ENCODE peak calls at places on chromosomes 12 and 14, in eight cellular contexts. L, R, V, N, X, Z, Q and C are unnamed samples.

GRCh38 chr14:68796418-68797101 is 3.7 kb upstream of the ZFP36L1 start:
- DNase-seq in L (no peak), R (no peak), V (no peak), N (no peak), X (no peak), Z (no peak), Q (no peak), C (no peak)

GRCh38 chr14:75229923-75230792 is 48.5 kb upstream of the FOS start:
- DNase-seq in L (no peak), R (peak; percentile 71), V (no peak), N (peak; percentile 92), X (peak; percentile 79), Z (no peak), Q (no peak), C (peak; percentile 67)

GRCh38 chr12:117028254-117028653 is 71.0 kb downstream of the TESC start:
- DNase-seq in L (no peak), R (no peak), V (no peak), N (no peak), X (no peak), Z (no peak), Q (no peak), C (no peak)

GRCh38 chr14:106094654-106095189 is 568.3 kb downstream of the TMEM121 start:
- DNase-seq in L (peak; percentile 42), R (no peak), V (no peak), N (peak; percentile 4), X (no peak), Z (no peak), Q (no peak), C (no peak)

GRCh38 chr12:6469092-6469491 is 1.4 kb downstream of the VAMP1 start:
- DNase-seq in L (no peak), R (no peak), V (no peak), N (no peak), X (no peak), Z (no peak), Q (no peak), C (no peak)

GRCh38 chr12:96497800-96498199 is 8.4 kb downstream of the CFAP54 start:
- DNase-seq in L (no peak), R (no peak), V (no peak), N (no peak), X (peak; percentile 35), Z (no peak), Q (no peak), C (no peak)

GRCh38 chr12:31517994-31518393 is 72.9 kb downstream of the DENND5B start:
- DNase-seq in L (no peak), R (no peak), V (no peak), N (no peak), X (peak; percentile 36), Z (no peak), Q (no peak), C (no peak)

GRCh38 chr14:30988509-30988908 is 36.9 kb upstream of the AP4S1 start:
- DNase-seq in L (peak; percentile 49), R (no peak), V (peak; percentile 9), N (no peak), X (peak; percentile 66), Z (no peak), Q (no peak), C (no peak)

GRCh38 chr14:67987596-67987995 is 168.0 kb downstream of the RAD51B start:
- DNase-seq in L (no peak), R (no peak), V (peak; percentile 77), N (no peak), X (peak; percentile 99), Z (no peak), Q (no peak), C (peak; percentile 28)

GRCh38 chr14:24196071-24197061 is 1.1 kb upstream of the TM9SF1 start:
- DNase-seq in L (peak; percentile 67), R (no peak), V (no peak), N (no peak), X (peak; percentile 27), Z (no peak), Q (no peak), C (no peak)

GRCh38 chr12:40616383-40616900 is 75.8 kb upstream of the CNTN1 start:
- DNase-seq in L (no peak), R (no peak), V (no peak), N (no peak), X (no peak), Z (no peak), Q (no peak), C (no peak)

GRCh38 chr14:80638620-80639215 is 302.8 kb downstream of the CEP128 start:
- DNase-seq in L (no peak), R (no peak), V (peak; percentile 68), N (no peak), X (peak; percentile 87), Z (no peak), Q (no peak), C (peak; percentile 54)

GRCh38 chr12:125968413-125968812 is 903.2 kb downstream of the AACS start:
- DNase-seq in L (no peak), R (no peak), V (no peak), N (no peak), X (no peak), Z (no peak), Q (no peak), C (no peak)

GRCh38 chr14:102150636-102151195 is 11.0 kb downstream of the WDR20 start:
- DNase-seq in L (peak; percentile 43), R (no peak), V (no peak), N (no peak), X (peak; percentile 43), Z (no peak), Q (no peak), C (no peak)

GRCh38 chr12:1083888-1084262 is 92.9 kb downstream of the ERC1 start:
- DNase-seq in L (peak; percentile 28), R (no peak), V (no peak), N (no peak), X (peak; percentile 86), Z (no peak), Q (peak; percentile 9), C (no peak)

GRCh38 chr14:71753126-71753830 is 179.0 kb upstream of the RGS6 start:
- DNase-seq in L (peak; percentile 62), R (peak; percentile 91), V (peak; percentile 26), N (peak; percentile 78), X (peak; percentile 84), Z (peak; percentile 95), Q (peak; percentile 66), C (no peak)
- H3K4me3 ChIP-seq in L (no peak overlapping the region), R (no peak overlapping the region), V (no peak overlapping the region), N (peak overlapping the region; percentile 29), X (no peak overlapping the region), Z (peak overlapping the region; percentile 22), Q (peak overlapping the region; percentile 55), C (no peak overlapping the region)

DNA sequence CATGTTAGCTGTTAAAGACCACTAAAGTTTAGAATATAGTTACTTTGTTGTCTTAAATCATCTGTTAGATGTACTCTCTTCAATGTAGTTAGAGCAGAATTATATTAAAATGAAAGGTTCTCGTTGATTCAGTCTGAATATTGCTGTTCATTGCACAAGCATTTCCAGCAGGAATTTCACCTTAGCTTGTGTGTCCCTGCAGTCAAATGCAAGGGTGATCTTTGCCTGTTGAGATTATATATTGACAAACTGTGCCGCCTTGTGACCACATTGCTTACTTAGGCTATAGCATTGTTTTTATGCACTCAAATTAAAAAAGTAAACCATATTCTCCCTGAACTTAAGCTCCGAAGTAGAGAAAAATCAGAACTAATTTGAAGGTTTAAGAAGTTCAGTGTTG is 39.5 kb downstream of the ATP2A2 start:
- DNase-seq in L (peak; percentile 31), R (no peak), V (no peak), N (no peak), X (no peak), Z (no peak), Q (no peak), C (no peak)
- TF ChIP-seq CTCF in L (peak; percentile 44), R (no peak), V (no peak), N (no peak), X (no peak), Z (no peak), Q (no peak), C (no peak)

DNA sequence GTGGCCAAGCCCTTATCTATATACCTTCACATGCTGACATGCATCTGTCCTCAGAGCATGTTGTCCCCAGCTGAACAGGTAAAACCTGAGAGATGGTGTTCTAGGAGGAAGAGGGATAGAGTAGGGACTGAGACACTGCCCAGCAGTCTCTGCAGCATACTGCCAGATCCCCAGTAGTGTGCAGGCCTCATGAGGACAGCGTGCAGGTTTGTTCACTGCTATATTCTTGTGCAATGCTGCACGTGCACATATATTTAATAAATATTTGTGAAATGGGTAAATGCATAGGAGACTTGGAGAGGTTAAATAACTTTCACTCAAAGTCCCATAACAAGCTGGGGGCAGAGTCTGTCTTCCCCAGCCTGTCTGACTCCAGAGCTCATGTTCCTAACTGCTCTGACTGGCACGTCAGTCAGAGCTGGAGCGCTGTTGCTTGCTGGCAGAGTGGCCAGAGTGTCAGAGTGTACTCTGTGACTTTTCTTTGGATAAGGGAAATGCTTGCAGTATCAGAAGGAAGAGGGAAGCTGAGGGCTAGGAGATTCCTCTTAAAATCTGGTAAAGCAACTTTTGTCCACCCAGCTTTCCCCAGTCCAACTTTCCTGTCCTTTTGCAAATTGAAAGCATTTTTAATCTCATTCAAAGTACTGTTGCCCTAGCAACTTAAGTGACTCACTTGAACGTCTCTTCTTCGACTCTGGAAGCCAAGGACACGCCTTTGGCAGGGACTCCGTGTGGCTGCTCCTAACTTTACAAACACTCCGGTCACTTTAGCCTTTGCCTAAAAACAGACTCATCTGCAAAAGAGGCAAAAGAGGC is 14.9 kb upstream of the POLR3B start:
- DNase-seq in L (peak; percentile 39), R (peak; percentile 80), V (no peak), N (peak; percentile 29), X (peak; percentile 76), Z (peak; percentile 89), Q (peak; percentile 44), C (no peak)
- H3K4me3 ChIP-seq in L (peak overlapping the region; percentile 6), R (peak overlapping the region; percentile 41), V (no peak overlapping the region), N (no peak overlapping the region), X (peak overlapping the region; percentile 36), Z (peak overlapping the region; percentile 29), Q (peak overlapping the region; percentile 44), C (no peak overlapping the region)

GRCh38 chr12:121061831-121062230 is 22.8 kb upstream of the OASL start:
- DNase-seq in L (peak; percentile 18), R (no peak), V (no peak), N (no peak), X (no peak), Z (no peak), Q (no peak), C (no peak)
- TF ChIP-seq CTCF in L (peak; percentile 54), R (peak; percentile 32), V (no peak), N (peak; percentile 67), X (peak; percentile 25), Z (peak; percentile 14), Q (no peak), C (peak; percentile 27)

GRCh38 chr12:94053676-94054075 is 94.7 kb upstream of the PLXNC1 start:
- DNase-seq in L (no peak), R (no peak), V (no peak), N (no peak), X (no peak), Z (no peak), Q (no peak), C (no peak)
- H3K4me3 ChIP-seq in L (no peak overlapping the region), R (no peak overlapping the region), V (no peak overlapping the region), N (no peak overlapping the region), X (no peak overlapping the region), Z (no peak overlapping the region), Q (no peak overlapping the region), C (no peak overlapping the region)

DNA sequence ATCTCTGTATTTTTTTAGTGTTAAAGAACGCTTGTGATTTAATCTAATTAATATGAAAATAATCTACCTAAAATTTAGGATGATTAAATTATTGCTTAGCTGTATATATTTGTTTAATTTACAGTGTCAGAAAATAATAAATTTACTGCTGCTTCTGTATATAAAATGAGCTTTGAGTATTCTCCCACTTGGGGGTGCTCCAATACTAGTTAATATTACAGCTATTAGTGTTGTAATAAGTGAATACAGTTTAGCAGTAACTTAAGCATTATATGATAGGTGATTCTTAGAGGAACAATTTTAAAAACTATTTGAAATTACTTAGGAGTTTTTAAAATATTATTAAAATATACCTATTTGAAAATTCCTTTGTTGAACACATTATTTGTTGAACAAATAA is 62.2 kb downstream of the PAPOLA start:
- DNase-seq in L (no peak), R (no peak), V (no peak), N (no peak), X (no peak), Z (no peak), Q (no peak), C (no peak)
- TF ChIP-seq CTCF in L (no peak), R (no peak), V (no peak), N (no peak), X (no peak), Z (no peak), Q (no peak), C (no peak)